ENCODE peak calls at places on chromosomes 12 and 14, in seven cellular contexts. One of them, this sample, is unnamed.

GRCh38 chr14:85532981-85533820 is 3.3 kb downstream of the FLRT2 start:
- DNase-seq in stimulated activated CD8-positive, alpha-beta memory T cell treated with anti-CD3 and anti-CD28 coated beads, Interleukin-2, amount 100 ng/mL, for 48 hours: no peak
- DNase-seq in NT2/D1: no peak
- DNase-seq in activated CD4-positive, CD25-positive, alpha-beta regulatory T cell treated with anti-CD3 and anti-CD28 coated beads, Interleukin-2, amount 50 U/mL, for 16 hours: no peak
- DNase-seq in lower lobe of right lung: peak
- DNase-seq in HEK293T: no peak
- DNase-seq in activated CD4-positive, alpha-beta T cell treated with anti-CD3 and anti-CD28 coated beads, Interleukin-2, amount 50 U/mL, for 1 hour: no peak
- DNase-seq in this sample: no peak

GRCh38 chr12:57276935-57277563 is 26.1 kb upstream of the STAC3 start:
- DNase-seq in NT2/D1: no peak
- DNase-seq in stimulated activated CD8-positive, alpha-beta memory T cell treated with anti-CD3 and anti-CD28 coated beads, Interleukin-2, amount 100 ng/mL, for 48 hours: no peak
- DNase-seq in activated CD4-positive, CD25-positive, alpha-beta regulatory T cell treated with anti-CD3 and anti-CD28 coated beads, Interleukin-2, amount 50 U/mL, for 16 hours: no peak
- DNase-seq in HEK293T: peak
- DNase-seq in activated CD4-positive, alpha-beta T cell treated with anti-CD3 and anti-CD28 coated beads, Interleukin-2, amount 50 U/mL, for 1 hour: no peak
- DNase-seq in lower lobe of right lung: no peak
- DNase-seq in this sample: no peak

GRCh38 chr14:99357856-99358390 is 85.9 kb upstream of the BCL11B start:
- DNase-seq in HEK293T: no peak
- DNase-seq in lower lobe of right lung: no peak
- DNase-seq in NT2/D1: no peak
- DNase-seq in activated CD4-positive, CD25-positive, alpha-beta regulatory T cell treated with anti-CD3 and anti-CD28 coated beads, Interleukin-2, amount 50 U/mL, for 16 hours: no peak
- DNase-seq in activated CD4-positive, alpha-beta T cell treated with anti-CD3 and anti-CD28 coated beads, Interleukin-2, amount 50 U/mL, for 1 hour: no peak
- DNase-seq in stimulated activated CD8-positive, alpha-beta memory T cell treated with anti-CD3 and anti-CD28 coated beads, Interleukin-2, amount 100 ng/mL, for 48 hours: no peak
- DNase-seq in this sample: no peak

GRCh38 chr14:32201816-32202467 is at the start of gene RNU6-7:
- DNase-seq in stimulated activated CD8-positive, alpha-beta memory T cell treated with anti-CD3 and anti-CD28 coated beads, Interleukin-2, amount 100 ng/mL, for 48 hours: no peak
- DNase-seq in activated CD4-positive, alpha-beta T cell treated with anti-CD3 and anti-CD28 coated beads, Interleukin-2, amount 50 U/mL, for 1 hour: peak
- DNase-seq in lower lobe of right lung: peak
- DNase-seq in NT2/D1: no peak
- DNase-seq in activated CD4-positive, CD25-positive, alpha-beta regulatory T cell treated with anti-CD3 and anti-CD28 coated beads, Interleukin-2, amount 50 U/mL, for 16 hours: no peak
- DNase-seq in HEK293T: no peak
- DNase-seq in this sample: peak

GRCh38 chr14:50530794-50531193 is 1.6 kb downstream of the MAP4K5 start:
- DNase-seq in activated CD4-positive, alpha-beta T cell treated with anti-CD3 and anti-CD28 coated beads, Interleukin-2, amount 50 U/mL, for 1 hour: no peak
- DNase-seq in stimulated activated CD8-positive, alpha-beta memory T cell treated with anti-CD3 and anti-CD28 coated beads, Interleukin-2, amount 100 ng/mL, for 48 hours: no peak
- DNase-seq in lower lobe of right lung: no peak
- DNase-seq in NT2/D1: no peak
- DNase-seq in HEK293T: no peak
- DNase-seq in activated CD4-positive, CD25-positive, alpha-beta regulatory T cell treated with anti-CD3 and anti-CD28 coated beads, Interleukin-2, amount 50 U/mL, for 16 hours: no peak
- DNase-seq in this sample: no peak

GRCh38 chr12:53004178-53004577 is 2.1 kb upstream of the EIF4B start:
- DNase-seq in activated CD4-positive, CD25-positive, alpha-beta regulatory T cell treated with anti-CD3 and anti-CD28 coated beads, Interleukin-2, amount 50 U/mL, for 16 hours: no peak
- DNase-seq in stimulated activated CD8-positive, alpha-beta memory T cell treated with anti-CD3 and anti-CD28 coated beads, Interleukin-2, amount 100 ng/mL, for 48 hours: no peak
- DNase-seq in HEK293T: no peak
- DNase-seq in NT2/D1: peak
- DNase-seq in lower lobe of right lung: no peak
- DNase-seq in activated CD4-positive, alpha-beta T cell treated with anti-CD3 and anti-CD28 coated beads, Interleukin-2, amount 50 U/mL, for 1 hour: no peak
- DNase-seq in this sample: no peak

GRCh38 chr14:68363841-68364711 is 428.8 kb downstream of the ZFP36L1 start:
- DNase-seq in NT2/D1: peak
- DNase-seq in lower lobe of right lung: peak
- DNase-seq in activated CD4-positive, CD25-positive, alpha-beta regulatory T cell treated with anti-CD3 and anti-CD28 coated beads, Interleukin-2, amount 50 U/mL, for 16 hours: no peak
- DNase-seq in activated CD4-positive, alpha-beta T cell treated with anti-CD3 and anti-CD28 coated beads, Interleukin-2, amount 50 U/mL, for 1 hour: no peak
- DNase-seq in stimulated activated CD8-positive, alpha-beta memory T cell treated with anti-CD3 and anti-CD28 coated beads, Interleukin-2, amount 100 ng/mL, for 48 hours: no peak
- DNase-seq in HEK293T: peak
- DNase-seq in this sample: no peak

GRCh38 chr14:81517798-81518398 is 15.8 kb downstream of the SEL1L start:
- DNase-seq in lower lobe of right lung: peak
- DNase-seq in stimulated activated CD8-positive, alpha-beta memory T cell treated with anti-CD3 and anti-CD28 coated beads, Interleukin-2, amount 100 ng/mL, for 48 hours: no peak
- DNase-seq in HEK293T: no peak
- DNase-seq in activated CD4-positive, alpha-beta T cell treated with anti-CD3 and anti-CD28 coated beads, Interleukin-2, amount 50 U/mL, for 1 hour: no peak
- DNase-seq in NT2/D1: no peak
- DNase-seq in activated CD4-positive, CD25-positive, alpha-beta regulatory T cell treated with anti-CD3 and anti-CD28 coated beads, Interleukin-2, amount 50 U/mL, for 16 hours: no peak
- DNase-seq in this sample: no peak

GRCh38 chr12:57983150-57983857 is 41.9 kb downstream of the ATP23 start:
- DNase-seq in activated CD4-positive, alpha-beta T cell treated with anti-CD3 and anti-CD28 coated beads, Interleukin-2, amount 50 U/mL, for 1 hour: peak
- DNase-seq in HEK293T: peak
- DNase-seq in stimulated activated CD8-positive, alpha-beta memory T cell treated with anti-CD3 and anti-CD28 coated beads, Interleukin-2, amount 100 ng/mL, for 48 hours: peak
- DNase-seq in activated CD4-positive, CD25-positive, alpha-beta regulatory T cell treated with anti-CD3 and anti-CD28 coated beads, Interleukin-2, amount 50 U/mL, for 16 hours: no peak
- DNase-seq in lower lobe of right lung: no peak
- DNase-seq in NT2/D1: peak
- DNase-seq in this sample: peak

GRCh38 chr12:75837700-75838099 is 193.9 kb downstream of the PHLDA1 start:
- DNase-seq in NT2/D1: no peak
- DNase-seq in lower lobe of right lung: peak
- DNase-seq in activated CD4-positive, CD25-positive, alpha-beta regulatory T cell treated with anti-CD3 and anti-CD28 coated beads, Interleukin-2, amount 50 U/mL, for 16 hours: no peak
- DNase-seq in HEK293T: no peak
- DNase-seq in stimulated activated CD8-positive, alpha-beta memory T cell treated with anti-CD3 and anti-CD28 coated beads, Interleukin-2, amount 100 ng/mL, for 48 hours: no peak
- DNase-seq in activated CD4-positive, alpha-beta T cell treated with anti-CD3 and anti-CD28 coated beads, Interleukin-2, amount 50 U/mL, for 1 hour: no peak
- DNase-seq in this sample: no peak

GRCh38 chr12:122064034-122064777 is 14.3 kb upstream of the MLXIP start:
- DNase-seq in lower lobe of right lung: peak
- DNase-seq in stimulated activated CD8-positive, alpha-beta memory T cell treated with anti-CD3 and anti-CD28 coated beads, Interleukin-2, amount 100 ng/mL, for 48 hours: peak
- DNase-seq in activated CD4-positive, alpha-beta T cell treated with anti-CD3 and anti-CD28 coated beads, Interleukin-2, amount 50 U/mL, for 1 hour: no peak
- DNase-seq in HEK293T: peak
- DNase-seq in NT2/D1: peak
- DNase-seq in activated CD4-positive, CD25-positive, alpha-beta regulatory T cell treated with anti-CD3 and anti-CD28 coated beads, Interleukin-2, amount 50 U/mL, for 16 hours: no peak
- DNase-seq in this sample: peak

GRCh38 chr12:103457471-103457870 is 38.3 kb downstream of the C12orf42 start:
- DNase-seq in stimulated activated CD8-positive, alpha-beta memory T cell treated with anti-CD3 and anti-CD28 coated beads, Interleukin-2, amount 100 ng/mL, for 48 hours: no peak
- DNase-seq in HEK293T: no peak
- DNase-seq in activated CD4-positive, alpha-beta T cell treated with anti-CD3 and anti-CD28 coated beads, Interleukin-2, amount 50 U/mL, for 1 hour: no peak
- DNase-seq in activated CD4-positive, CD25-positive, alpha-beta regulatory T cell treated with anti-CD3 and anti-CD28 coated beads, Interleukin-2, amount 50 U/mL, for 16 hours: no peak
- DNase-seq in lower lobe of right lung: no peak
- DNase-seq in NT2/D1: no peak
- DNase-seq in this sample: no peak

GRCh38 chr14:100376751-100377171 is 53.6 kb downstream of the SLC25A47 start:
- DNase-seq in stimulated activated CD8-positive, alpha-beta memory T cell treated with anti-CD3 and anti-CD28 coated beads, Interleukin-2, amount 100 ng/mL, for 48 hours: no peak
- DNase-seq in NT2/D1: no peak
- DNase-seq in activated CD4-positive, CD25-positive, alpha-beta regulatory T cell treated with anti-CD3 and anti-CD28 coated beads, Interleukin-2, amount 50 U/mL, for 16 hours: no peak
- DNase-seq in HEK293T: no peak
- DNase-seq in lower lobe of right lung: no peak
- DNase-seq in activated CD4-positive, alpha-beta T cell treated with anti-CD3 and anti-CD28 coated beads, Interleukin-2, amount 50 U/mL, for 1 hour: no peak
- DNase-seq in this sample: no peak

GRCh38 chr14:79442776-79443175 is 768.5 kb downstream of the DIO2 start:
- DNase-seq in NT2/D1: no peak
- DNase-seq in stimulated activated CD8-positive, alpha-beta memory T cell treated with anti-CD3 and anti-CD28 coated beads, Interleukin-2, amount 100 ng/mL, for 48 hours: no peak
- DNase-seq in HEK293T: no peak
- DNase-seq in activated CD4-positive, CD25-positive, alpha-beta regulatory T cell treated with anti-CD3 and anti-CD28 coated beads, Interleukin-2, amount 50 U/mL, for 16 hours: no peak
- DNase-seq in lower lobe of right lung: no peak
- DNase-seq in activated CD4-positive, alpha-beta T cell treated with anti-CD3 and anti-CD28 coated beads, Interleukin-2, amount 50 U/mL, for 1 hour: no peak
- DNase-seq in this sample: no peak

GRCh38 chr12:132506730-132507538 is 17.0 kb downstream of the FBRSL1 start:
- DNase-seq in lower lobe of right lung: peak
- DNase-seq in activated CD4-positive, alpha-beta T cell treated with anti-CD3 and anti-CD28 coated beads, Interleukin-2, amount 50 U/mL, for 1 hour: peak
- DNase-seq in stimulated activated CD8-positive, alpha-beta memory T cell treated with anti-CD3 and anti-CD28 coated beads, Interleukin-2, amount 100 ng/mL, for 48 hours: peak
- DNase-seq in activated CD4-positive, CD25-positive, alpha-beta regulatory T cell treated with anti-CD3 and anti-CD28 coated beads, Interleukin-2, amount 50 U/mL, for 16 hours: no peak
- DNase-seq in NT2/D1: no peak
- DNase-seq in HEK293T: peak
- DNase-seq in this sample: peak

GRCh38 chr12:111664961-111665865 is 20.5 kb downstream of the BRAP start:
- DNase-seq in lower lobe of right lung: no peak
- DNase-seq in NT2/D1: peak
- DNase-seq in stimulated activated CD8-positive, alpha-beta memory T cell treated with anti-CD3 and anti-CD28 coated beads, Interleukin-2, amount 100 ng/mL, for 48 hours: no peak
- DNase-seq in HEK293T: no peak
- DNase-seq in activated CD4-positive, CD25-positive, alpha-beta regulatory T cell treated with anti-CD3 and anti-CD28 coated beads, Interleukin-2, amount 50 U/mL, for 16 hours: no peak
- DNase-seq in activated CD4-positive, alpha-beta T cell treated with anti-CD3 and anti-CD28 coated beads, Interleukin-2, amount 50 U/mL, for 1 hour: no peak
- DNase-seq in this sample: no peak

GRCh38 chr12:45939759-45940158 is 50.6 kb downstream of the SCAF11 start:
- DNase-seq in activated CD4-positive, alpha-beta T cell treated with anti-CD3 and anti-CD28 coated beads, Interleukin-2, amount 50 U/mL, for 1 hour: no peak
- DNase-seq in NT2/D1: no peak
- DNase-seq in HEK293T: no peak
- DNase-seq in stimulated activated CD8-positive, alpha-beta memory T cell treated with anti-CD3 and anti-CD28 coated beads, Interleukin-2, amount 100 ng/mL, for 48 hours: no peak
- DNase-seq in activated CD4-positive, CD25-positive, alpha-beta regulatory T cell treated with anti-CD3 and anti-CD28 coated beads, Interleukin-2, amount 50 U/mL, for 16 hours: no peak
- DNase-seq in lower lobe of right lung: no peak
- DNase-seq in this sample: no peak

GRCh38 chr12:32789446-32789845 is 33.7 kb upstream of the YARS2 start:
- DNase-seq in stimulated activated CD8-positive, alpha-beta memory T cell treated with anti-CD3 and anti-CD28 coated beads, Interleukin-2, amount 100 ng/mL, for 48 hours: no peak
- DNase-seq in lower lobe of right lung: no peak
- DNase-seq in activated CD4-positive, CD25-positive, alpha-beta regulatory T cell treated with anti-CD3 and anti-CD28 coated beads, Interleukin-2, amount 50 U/mL, for 16 hours: no peak
- DNase-seq in activated CD4-positive, alpha-beta T cell treated with anti-CD3 and anti-CD28 coated beads, Interleukin-2, amount 50 U/mL, for 1 hour: no peak
- DNase-seq in NT2/D1: no peak
- DNase-seq in HEK293T: no peak
- DNase-seq in this sample: no peak

GRCh38 chr12:45329238-45329637 is 113.3 kb downstream of the ANO6 start:
- DNase-seq in NT2/D1: no peak
- DNase-seq in activated CD4-positive, CD25-positive, alpha-beta regulatory T cell treated with anti-CD3 and anti-CD28 coated beads, Interleukin-2, amount 50 U/mL, for 16 hours: no peak
- DNase-seq in activated CD4-positive, alpha-beta T cell treated with anti-CD3 and anti-CD28 coated beads, Interleukin-2, amount 50 U/mL, for 1 hour: no peak
- DNase-seq in lower lobe of right lung: no peak
- DNase-seq in HEK293T: no peak
- DNase-seq in stimulated activated CD8-positive, alpha-beta memory T cell treated with anti-CD3 and anti-CD28 coated beads, Interleukin-2, amount 100 ng/mL, for 48 hours: no peak
- DNase-seq in this sample: no peak